ENCODE peak calls at places on chromosomes 2 and 18, in four cellular contexts. One of them, this sample, is unnamed.

GRCh38 chr18:73615506-73615905 is 532.1 kb downstream of the FBXO15 start:
- DNase-seq in HepG2: no peak
- DNase-seq in K562: no peak
- DNase-seq in GM12878: no peak
- DNase-seq in this sample: no peak

GRCh38 chr2:162636206-162636728 is 202.3 kb downstream of the KCNH7 start:
- DNase-seq in HepG2: no peak
- DNase-seq in K562: no peak
- DNase-seq in GM12878: no peak
- DNase-seq in this sample: no peak

GRCh38 chr18:2898131-2898640 is 51.4 kb downstream of the EMILIN2 start:
- DNase-seq in HepG2: no peak
- DNase-seq in K562: peak; percentile 35
- DNase-seq in GM12878: no peak
- DNase-seq in this sample: no peak

GRCh38 chr18:59820663-59821062 is 79.1 kb upstream of the PMAIP1 start:
- DNase-seq in HepG2: no peak
- DNase-seq in K562: no peak
- DNase-seq in GM12878: no peak
- DNase-seq in this sample: no peak

GRCh38 chr2:70984576-70985282 is 6.3 kb downstream of the ANKRD53 start:
- DNase-seq in HepG2: no peak
- DNase-seq in K562: peak; percentile 70
- DNase-seq in GM12878: no peak
- DNase-seq in this sample: peak; percentile 85

GRCh38 chr2:196131384-196131861 is 40.0 kb downstream of the STK17B start:
- DNase-seq in HepG2: peak; percentile 83
- DNase-seq in K562: peak; percentile 42
- DNase-seq in GM12878: peak; percentile 47
- DNase-seq in this sample: peak; percentile 67

GRCh38 chr18:78523850-78524249 is 455.8 kb upstream of the SALL3 start:
- DNase-seq in HepG2: no peak
- DNase-seq in K562: no peak
- DNase-seq in GM12878: no peak
- DNase-seq in this sample: no peak

GRCh38 chr2:238113611-238114010 is 13.5 kb downstream of the ESPNL start:
- DNase-seq in HepG2: no peak
- DNase-seq in K562: no peak
- DNase-seq in GM12878: no peak
- DNase-seq in this sample: no peak

GRCh38 chr2:15667579-15668556 is 76.2 kb downstream of the DDX1 start:
- DNase-seq in HepG2: no peak
- DNase-seq in K562: no peak
- DNase-seq in GM12878: no peak
- DNase-seq in this sample: no peak

GRCh38 chr2:133802366-133802765 is 234.1 kb upstream of the NCKAP5 start:
- DNase-seq in HepG2: no peak
- DNase-seq in K562: no peak
- DNase-seq in GM12878: no peak
- DNase-seq in this sample: no peak

GRCh38 chr18:56661414-56662101 is 10.4 kb downstream of the WDR7 start:
- DNase-seq in HepG2: no peak
- DNase-seq in K562: no peak
- DNase-seq in GM12878: no peak
- DNase-seq in this sample: no peak

GRCh38 chr18:10299686-10300085 is 154.7 kb upstream of the APCDD1 start:
- DNase-seq in HepG2: no peak
- DNase-seq in K562: no peak
- DNase-seq in GM12878: no peak
- DNase-seq in this sample: no peak

GRCh38 chr2:191302459-191303155 is 57.4 kb downstream of the MYO1B start:
- DNase-seq in HepG2: peak; percentile 58
- DNase-seq in K562: no peak
- DNase-seq in GM12878: no peak
- DNase-seq in this sample: no peak

GRCh38 chr2:192162392-192163042 is 32.2 kb downstream of the TMEFF2 start:
- DNase-seq in HepG2: peak; percentile 64
- DNase-seq in K562: peak; percentile 39
- DNase-seq in GM12878: no peak
- DNase-seq in this sample: peak; percentile 61

GRCh38 chr2:232441147-232441651 is 14.8 kb upstream of the ALPI start:
- DNase-seq in HepG2: no peak
- DNase-seq in K562: no peak
- DNase-seq in GM12878: no peak
- DNase-seq in this sample: no peak

GRCh38 chr2:2823061-2823753 is 492.1 kb upstream of the MYT1L start:
- DNase-seq in HepG2: no peak
- DNase-seq in K562: no peak
- DNase-seq in GM12878: no peak
- DNase-seq in this sample: no peak

GRCh38 chr2:239644016-239644415 is 243.2 kb upstream of the HDAC4 start:
- DNase-seq in HepG2: peak; percentile 32
- DNase-seq in K562: no peak
- DNase-seq in GM12878: no peak
- DNase-seq in this sample: no peak

GRCh38 chr2:203751886-203752285 is 45.4 kb downstream of the CD28 start:
- DNase-seq in HepG2: no peak
- DNase-seq in K562: no peak
- DNase-seq in GM12878: no peak
- DNase-seq in this sample: no peak

GRCh38 chr2:134778372-134778771 is 59.6 kb upstream of the TMEM163 start:
- DNase-seq in HepG2: peak; percentile 13
- DNase-seq in K562: peak; percentile 20
- DNase-seq in GM12878: no peak
- DNase-seq in this sample: peak; percentile 58

GRCh38 chr2:86142737-86143257 is 36.8 kb downstream of the PTCD3 start:
- DNase-seq in HepG2: no peak
- DNase-seq in K562: no peak
- DNase-seq in GM12878: no peak
- DNase-seq in this sample: no peak

GRCh38 chr2:81196933-81197628 is 892.5 kb upstream of the LRRTM1 start:
- DNase-seq in HepG2: no peak
- DNase-seq in K562: no peak
- DNase-seq in GM12878: no peak
- DNase-seq in this sample: no peak

GRCh38 chr2:231583982-231584381 is 8.7 kb upstream of the TEX44 start:
- DNase-seq in HepG2: no peak
- DNase-seq in K562: no peak
- DNase-seq in GM12878: no peak
- DNase-seq in this sample: peak; percentile 44

GRCh38 chr2:10544252-10544651 is 96.1 kb upstream of the ODC1 start:
- DNase-seq in HepG2: no peak
- DNase-seq in K562: no peak
- DNase-seq in GM12878: no peak
- DNase-seq in this sample: no peak

GRCh38 chr2:98911376-98912154 is 24.5 kb downstream of the CRACDL start:
- DNase-seq in HepG2: peak; percentile 71
- DNase-seq in K562: no peak
- DNase-seq in GM12878: no peak
- DNase-seq in this sample: no peak

GRCh38 chr2:122390406-122390805 is 635.0 kb downstream of the TSN start:
- DNase-seq in HepG2: no peak
- DNase-seq in K562: no peak
- DNase-seq in GM12878: peak; percentile 7
- DNase-seq in this sample: no peak

GRCh38 chr18:8659609-8660242 is 45.6 kb upstream of the MTCL1 start:
- DNase-seq in HepG2: no peak
- DNase-seq in K562: no peak
- DNase-seq in GM12878: no peak
- DNase-seq in this sample: no peak

GRCh38 chr2:66888791-66889631 is 454.1 kb downstream of the MEIS1 start:
- DNase-seq in HepG2: no peak
- DNase-seq in K562: no peak
- DNase-seq in GM12878: no peak
- DNase-seq in this sample: no peak

GRCh38 chr2:234722176-234722575 is 225.3 kb upstream of the ARL4C start:
- DNase-seq in HepG2: no peak
- DNase-seq in K562: no peak
- DNase-seq in GM12878: no peak
- DNase-seq in this sample: no peak

GRCh38 chr18:12460874-12461273 is 53.1 kb downstream of the PRELID3A start:
- DNase-seq in HepG2: peak; percentile 67
- DNase-seq in K562: no peak
- DNase-seq in GM12878: no peak
- DNase-seq in this sample: no peak

GRCh38 chr2:29910960-29911359 is 10.4 kb downstream of the ALK start:
- DNase-seq in HepG2: no peak
- DNase-seq in K562: no peak
- DNase-seq in GM12878: no peak
- DNase-seq in this sample: no peak

GRCh38 chr2:219554369-219554768 is 10.5 kb downstream of the TMEM198 start:
- DNase-seq in HepG2: no peak
- DNase-seq in K562: no peak
- DNase-seq in GM12878: no peak
- DNase-seq in this sample: no peak

GRCh38 chr2:65483763-65484162 is 51.4 kb upstream of the SPRED2 start:
- DNase-seq in HepG2: peak; percentile 29
- DNase-seq in K562: no peak
- DNase-seq in GM12878: no peak
- DNase-seq in this sample: no peak

GRCh38 chr2:70926042-70926441 is 9.7 kb upstream of the ATP6V1B1 start:
- DNase-seq in HepG2: no peak
- DNase-seq in K562: no peak
- DNase-seq in GM12878: no peak
- DNase-seq in this sample: no peak

GRCh38 chr2:242075683-242076082 is 206.2 kb downstream of the RTP5 start:
- DNase-seq in HepG2: no peak
- DNase-seq in K562: no peak
- DNase-seq in GM12878: no peak
- DNase-seq in this sample: no peak

GRCh38 chr2:41707790-41708451 is 339.9 kb upstream of the PKDCC start:
- DNase-seq in HepG2: no peak
- DNase-seq in K562: no peak
- DNase-seq in GM12878: no peak
- DNase-seq in this sample: no peak

GRCh38 chr2:227118353-227118752 is 45.7 kb downstream of the COL4A4 start:
- DNase-seq in HepG2: no peak
- DNase-seq in K562: no peak
- DNase-seq in GM12878: no peak
- DNase-seq in this sample: no peak
- TF ChIP-seq CREB1 in HepG2: no peak
- TF ChIP-seq CREB1 in K562: no peak
- TF ChIP-seq CREB1 in GM12878: no peak
- TF ChIP-seq CREB1 in this sample: no peak

GRCh38 chr18:36516258-36516657 is 218.7 kb downstream of the FHOD3 start:
- DNase-seq in HepG2: no peak
- DNase-seq in K562: no peak
- DNase-seq in GM12878: no peak
- DNase-seq in this sample: no peak

GRCh38 chr18:36518839-36519238 is 221.3 kb downstream of the FHOD3 start:
- DNase-seq in HepG2: no peak
- DNase-seq in K562: no peak
- DNase-seq in GM12878: no peak
- DNase-seq in this sample: no peak

GRCh38 chr18:36516726-36517125 is 219.2 kb downstream of the FHOD3 start:
- DNase-seq in HepG2: no peak
- DNase-seq in K562: no peak
- DNase-seq in GM12878: no peak
- DNase-seq in this sample: no peak

GRCh38 chr18:36511791-36512352 is 214.4 kb downstream of the FHOD3 start:
- DNase-seq in HepG2: no peak
- DNase-seq in K562: no peak
- DNase-seq in GM12878: no peak
- DNase-seq in this sample: no peak

GRCh38 chr18:36514778-36515177 is 217.3 kb downstream of the FHOD3 start:
- DNase-seq in HepG2: no peak
- DNase-seq in K562: no peak
- DNase-seq in GM12878: no peak
- DNase-seq in this sample: peak; percentile 42
- TF ChIP-seq ESRRA in HepG2: no peak
- TF ChIP-seq ESRRA in K562: no peak
- TF ChIP-seq ESRRA in GM12878: no peak
- TF ChIP-seq ESRRA in this sample: no peak

DNA sequence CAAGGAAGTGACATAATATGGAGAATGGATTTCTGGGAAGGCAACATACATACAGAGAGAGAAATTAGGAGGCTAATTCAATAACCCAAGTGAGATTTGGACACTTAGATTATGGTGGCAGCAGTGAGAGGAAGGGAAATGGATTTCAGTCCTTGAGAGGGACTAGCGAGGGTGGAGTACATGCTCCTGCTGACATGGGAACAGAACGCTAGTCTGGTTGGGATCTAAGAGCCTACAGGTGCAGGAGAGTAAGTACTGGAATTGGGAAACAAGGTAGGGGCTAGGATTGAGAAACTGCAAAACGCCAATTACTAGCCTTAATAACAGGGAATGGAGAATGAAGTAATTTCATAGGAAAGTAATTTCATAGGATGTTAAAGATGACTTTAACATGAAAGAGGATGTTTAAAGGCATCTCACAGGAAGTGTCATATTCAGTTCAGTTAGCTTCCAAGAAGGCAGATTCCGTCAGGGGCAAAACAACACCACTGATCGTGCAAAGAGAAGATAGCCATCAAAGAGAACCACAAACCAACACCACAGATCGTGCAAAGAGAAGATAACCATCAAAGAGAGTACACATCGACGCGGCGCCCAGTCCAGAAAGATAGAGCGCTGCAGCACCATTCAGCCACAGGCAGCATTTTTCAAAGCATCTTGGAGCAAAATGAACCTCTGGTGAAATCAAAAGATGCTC is 27.1 kb downstream of the CDKL4 start:
- DNase-seq in HepG2: peak; percentile 78
- DNase-seq in K562: no peak
- DNase-seq in GM12878: no peak
- DNase-seq in this sample: no peak
- TF ChIP-seq CREB1 in HepG2: peak; percentile 25
- TF ChIP-seq CREB1 in K562: no peak
- TF ChIP-seq CREB1 in GM12878: no peak
- TF ChIP-seq CREB1 in this sample: no peak

DNA sequence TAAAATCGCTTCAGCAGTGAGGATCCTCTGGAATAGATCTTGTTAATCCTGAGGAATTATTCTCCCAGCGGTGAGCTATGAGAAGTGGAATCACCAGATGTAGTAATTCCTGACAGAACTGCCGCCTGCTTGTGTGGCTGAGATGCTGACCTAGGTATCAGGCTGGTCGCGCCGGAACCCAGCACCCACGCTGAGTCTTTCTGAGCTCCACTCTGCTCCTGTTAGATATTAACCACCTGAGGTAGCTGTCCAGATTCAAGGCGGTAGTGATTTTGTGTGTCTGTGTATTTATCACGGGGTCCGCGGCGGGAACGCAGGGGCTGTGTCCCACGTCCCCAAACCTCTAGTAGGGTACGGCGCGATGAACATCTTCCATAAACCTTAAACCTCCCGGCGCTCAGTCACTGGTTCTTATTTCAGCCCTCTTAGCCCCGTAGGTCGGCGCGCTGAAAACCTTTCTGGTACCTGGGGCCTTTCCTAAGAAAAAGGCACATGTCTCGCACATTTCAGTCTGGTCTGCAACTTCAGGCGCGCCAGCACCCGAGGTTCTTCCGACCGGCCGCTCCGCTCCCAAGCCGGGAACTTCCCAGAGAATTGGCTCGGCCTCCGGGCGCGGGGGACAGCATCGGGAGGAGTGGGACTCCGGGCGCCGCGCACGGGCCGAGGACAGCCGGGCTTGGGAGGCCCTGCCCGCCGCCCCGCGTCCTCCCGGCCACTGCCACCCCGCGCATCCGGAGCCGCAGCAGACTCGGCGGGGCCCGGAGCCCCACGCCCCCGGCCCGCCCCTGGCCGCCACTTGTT is 542 bp upstream of the CNNM3 start:
- DNase-seq in HepG2: peak; percentile 39
- DNase-seq in K562: no peak
- DNase-seq in GM12878: no peak
- DNase-seq in this sample: no peak
- TF ChIP-seq ESRRA in HepG2: no peak
- TF ChIP-seq ESRRA in K562: no peak
- TF ChIP-seq ESRRA in GM12878: no peak
- TF ChIP-seq ESRRA in this sample: no peak

This sample was measured in WTC11.